ENCODE peak calls at places on chromosomes 11 and 22, in five cellular contexts. K is AG09309, C is heart left ventricle, M is fibroblast of pulmonary artery, H is retinal pigment epithelial cell. S is an unnamed sample.
A peak's percentile ranks its signal among the peaks of the same experiment; 100 is the strongest.

GRCh38 chr11:129766858-129767604 is 48.6 kb upstream of the TMEM45B start:
- DNase-seq in M (peak; percentile 48), C (no peak), H (no peak), K (no peak), S (peak; percentile 48)

GRCh38 chr11:26820739-26821138 is 98.9 kb upstream of the SLC5A12 start:
- DNase-seq in H (peak; percentile 70), K (peak; percentile 89), C (no peak), M (peak; percentile 92), S (peak; percentile 87)

GRCh38 chr11:71991494-71991893 is 7.2 kb upstream of the IL18BP start:
- DNase-seq in M (no peak), C (no peak), H (no peak), K (no peak), S (no peak)

GRCh38 chr11:31958086-31958735 is 132.7 kb upstream of the RCN1 start:
- DNase-seq in C (peak; percentile 61), M (peak; percentile 61), H (no peak), K (no peak), S (peak; percentile 66)

GRCh38 chr22:40056163-40056958 is 61.6 kb downstream of the FAM83F start:
- DNase-seq in M (no peak), C (no peak), H (no peak), K (no peak), S (no peak)

GRCh38 chr11:8068605-8069221 is 12.3 kb upstream of the TUB start:
- DNase-seq in H (peak; percentile 68), C (peak; percentile 72), K (no peak), M (peak; percentile 77), S (peak; percentile 88)

GRCh38 chr11:33735426-33736147 is 636 bp downstream of the CD59 start:
- DNase-seq in K (no peak), C (peak; percentile 50), H (no peak), M (no peak), S (no peak)

GRCh38 chr22:37924386-37925065 is 18.4 kb downstream of the MICALL1 start:
- DNase-seq in C (no peak), K (no peak), H (no peak), M (no peak), S (no peak)

GRCh38 chr11:9601041-9601875 is 27.8 kb downstream of the WEE1 start:
- DNase-seq in C (peak; percentile 19), M (peak; percentile 70), H (no peak), K (peak; percentile 51), S (peak; percentile 94)

GRCh38 chr11:101929516-101929915 is 13.2 kb upstream of the ANGPTL5 start:
- DNase-seq in M (no peak), C (no peak), H (no peak), K (no peak), S (no peak)

GRCh38 chr11:72398058-72398758 is 36.1 kb downstream of the CLPB start:
- DNase-seq in M (no peak), H (no peak), C (no peak), K (no peak), S (no peak)

DNA sequence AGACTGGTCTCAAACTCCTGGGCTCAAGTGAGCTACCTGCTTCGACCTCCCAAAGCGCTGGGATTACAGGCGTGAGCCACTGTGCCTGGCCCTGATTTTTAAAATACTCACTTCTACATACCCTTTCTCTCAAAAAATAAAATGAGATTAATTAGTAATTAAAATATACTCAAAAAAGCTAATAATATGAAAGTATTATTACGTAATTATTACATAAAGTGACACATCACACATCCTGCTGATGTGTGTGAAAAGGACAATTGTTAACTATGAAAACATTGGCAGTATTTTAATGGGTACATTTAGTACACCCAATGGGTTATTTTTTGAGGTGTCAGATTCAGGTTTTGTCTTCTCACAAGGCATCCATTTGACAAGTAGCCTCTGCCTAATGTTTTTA is 21.4 kb upstream of the MICAL3 start:
- DNase-seq in C (no peak), K (no peak), H (no peak), M (no peak), S (no peak)
- TF ChIP-seq CTCF in C (no peak), K (no peak), H (no peak), M (no peak), S (no peak)

GRCh38 chr11:12112150-12112520 is 1.7 kb downstream of the MICAL2 start:
- DNase-seq in H (no peak), M (no peak), K (no peak), C (no peak), S (no peak)

GRCh38 chr11:12112731-12113130 is 2.3 kb downstream of the MICAL2 start:
- DNase-seq in H (no peak), K (no peak), C (no peak), M (no peak), S (no peak)

GRCh38 chr11:12111482-12112149 is 1.2 kb downstream of the MICAL2 start:
- DNase-seq in C (no peak), K (no peak), H (no peak), M (peak; percentile 49), S (no peak)

GRCh38 chr11:12114487-12115033 is 4.2 kb downstream of the MICAL2 start:
- DNase-seq in C (no peak), M (peak; percentile 89), H (no peak), K (no peak), S (peak; percentile 68)

DNA sequence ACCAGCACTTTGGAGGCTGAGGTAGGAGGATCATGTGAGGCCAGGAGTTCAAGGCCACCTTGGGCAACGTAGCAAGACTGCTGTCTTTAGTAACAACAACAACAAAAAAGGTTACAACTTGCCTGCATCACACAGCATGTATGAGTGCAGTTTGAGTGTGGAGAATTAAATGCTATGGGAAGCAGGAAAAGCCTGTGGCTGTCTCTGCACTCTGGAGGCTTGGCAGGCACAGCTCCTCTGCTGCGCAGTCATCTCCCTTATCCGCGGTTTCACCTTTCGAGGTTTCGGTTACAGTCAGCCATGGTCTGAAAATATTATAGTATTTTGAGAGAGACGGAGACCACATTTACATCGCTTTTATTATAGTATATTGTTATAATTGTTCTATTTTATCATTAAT is 2.9 kb downstream of the MICAL2 start:
- DNase-seq in C (no peak), M (peak; percentile 57), H (no peak), K (no peak), S (peak; percentile 47)
- H3K4me3 ChIP-seq in C (no peak overlapping the region), M (peak overlapping the region; percentile 30), H (no peak overlapping the region), K (no peak overlapping the region), S (peak overlapping the region; percentile 94)

GRCh38 chr11:100799445-100799844 is 112.4 kb downstream of the ARHGAP42 start:
- DNase-seq in C (no peak), H (no peak), K (no peak), M (no peak), S (no peak)

GRCh38 chr11:100801225-100801999 is 114.3 kb downstream of the ARHGAP42 start:
- DNase-seq in C (no peak), K (no peak), H (no peak), M (no peak), S (no peak)

GRCh38 chr11:100805509-100806199 is 118.6 kb downstream of the ARHGAP42 start:
- DNase-seq in K (peak; percentile 34), H (no peak), C (no peak), M (peak; percentile 42), S (peak; percentile 49)

DNA sequence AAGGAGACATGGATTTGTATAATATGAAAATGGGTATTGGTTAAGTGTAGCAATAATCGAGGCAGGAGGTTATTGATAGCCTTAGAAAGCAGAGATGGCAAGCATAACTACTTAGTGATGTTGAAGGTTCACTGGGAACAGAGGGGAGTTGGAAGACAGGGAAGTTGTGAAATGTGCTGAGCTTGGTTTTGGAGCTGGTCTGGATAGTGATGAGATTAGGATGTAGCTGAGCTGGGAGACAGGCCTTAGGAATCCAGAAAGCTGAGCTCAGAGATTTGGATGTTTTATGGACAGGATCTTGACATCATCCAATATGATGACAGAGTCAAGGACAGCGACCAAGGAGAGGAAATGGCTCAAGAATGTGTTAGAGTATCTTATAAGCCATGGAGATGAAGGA is 113.1 kb downstream of the ARHGAP42 start:
- DNase-seq in K (no peak), C (no peak), H (no peak), M (peak; percentile 29), S (no peak)
- TF ChIP-seq CTCF in K (no peak), C (no peak), H (no peak), M (no peak), S (no peak)

GRCh38 chr11:61679893-61680621 is at the start of gene DAGLA:
- DNase-seq in H (no peak), C (peak; percentile 72), K (no peak), M (peak; percentile 57), S (peak; percentile 65)
- H3K4me3 ChIP-seq in H (peak within 1 kb of the TSS; percentile 49), C (peak within 1 kb of the TSS; percentile 54), K (peak within 1 kb of the TSS; percentile 78), M (peak within 1 kb of the TSS; percentile 52), S (peak within 1 kb of the TSS; percentile 51)

GRCh38 chr11:124274000-124274399 is 17.8 kb downstream of the OR8G5 start:
- DNase-seq in M (no peak), K (no peak), C (no peak), H (no peak), S (no peak)

GRCh38 chr11:124277207-124277606 is 21.0 kb downstream of the OR8G5 start:
- DNase-seq in M (no peak), K (no peak), H (no peak), C (no peak), S (no peak)

GRCh38 chr11:124276081-124276480 is 19.9 kb downstream of the OR8G5 start:
- DNase-seq in H (peak; percentile 75), C (no peak), M (peak; percentile 80), K (no peak), S (peak; percentile 82)

GRCh38 chr11:124278261-124278660 is 22.1 kb downstream of the OR8G5 start:
- DNase-seq in M (peak; percentile 88), K (no peak), H (no peak), C (no peak), S (peak; percentile 85)

DNA sequence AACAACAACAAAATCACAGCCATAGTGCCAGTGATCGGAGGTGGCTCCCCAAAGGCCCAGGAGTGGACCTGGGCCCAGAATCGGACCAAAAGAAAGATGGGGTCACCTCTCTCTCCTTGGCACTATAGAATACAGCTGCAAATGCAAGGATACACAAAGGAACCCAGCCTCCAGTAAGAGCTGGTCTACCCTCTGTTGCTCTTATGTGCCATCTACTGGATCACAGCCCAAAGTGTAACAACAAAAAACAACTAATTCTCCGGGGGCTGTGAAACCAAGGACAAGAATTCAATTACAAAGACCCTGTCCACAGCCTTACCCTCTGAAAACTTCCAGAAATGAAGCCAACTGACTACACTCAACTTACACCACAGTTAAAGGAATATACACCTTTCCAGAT is 21.6 kb downstream of the OR8G5 start:
- DNase-seq in C (no peak), H (no peak), K (no peak), M (peak; percentile 16), S (no peak)
- TF ChIP-seq CTCF in C (no peak), H (peak; percentile 45), K (no peak), M (peak; percentile 6), S (peak; percentile 7)

GRCh38 chr11:66810576-66811185 is 32.6 kb upstream of the RCE1 start:
- DNase-seq in M (no peak), C (no peak), H (no peak), K (no peak), S (no peak)

GRCh38 chr11:66814678-66815077 is 28.6 kb upstream of the RCE1 start:
- DNase-seq in M (no peak), C (no peak), H (peak; percentile 35), K (no peak), S (no peak)

DNA sequence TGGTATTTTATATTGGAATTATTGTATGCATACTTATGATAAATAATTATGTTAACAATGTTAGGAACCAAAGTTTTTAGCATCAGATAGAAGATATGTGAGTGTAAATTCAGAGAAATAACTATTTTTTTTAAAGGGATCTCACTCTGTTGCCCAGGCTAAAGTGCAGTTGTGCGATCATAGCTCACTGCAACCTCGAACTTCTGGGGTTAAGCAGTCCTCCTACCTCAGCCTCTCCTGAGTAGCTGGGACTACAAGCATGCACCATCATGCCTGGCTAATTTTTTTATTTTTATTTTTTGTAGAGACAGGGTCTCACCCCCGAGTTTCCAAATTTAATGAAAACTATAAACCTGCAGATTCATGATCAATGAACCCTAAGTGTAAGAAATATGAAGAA is 33.6 kb upstream of the RCE1 start:
- DNase-seq in H (no peak), M (no peak), C (no peak), K (no peak), S (no peak)
- H3K4me3 ChIP-seq in H (no peak overlapping the region), M (no peak overlapping the region), C (no peak overlapping the region), K (no peak overlapping the region), S (no peak overlapping the region)

GRCh38 chr11:120210651-120211521 is at the start of gene OAF:
- DNase-seq in M (peak; percentile 85), C (peak; percentile 81), K (no peak), H (peak; percentile 43), S (peak; percentile 91)
- TF ChIP-seq CTCF in M (no peak), C (no peak), K (peak; percentile 9), H (no peak), S (no peak)